ENCODE peak calls at places on chromosomes 11 and 22, in nine cellular contexts. Q is GM23338, B is heart right ventricle, L is osteocyte, O is endothelial cell, T is AG04449, N is tibial artery, P is body of pancreas, Z is heart left ventricle. R is an unnamed sample.

GRCh38 chr11:120219935-120220746 is 9.3 kb downstream of the OAF start:
- DNase-seq in O (no peak), Q (no peak), B (no peak), N (no peak), T (no peak), L (no peak), P (no peak), Z (no peak), R (peak)

GRCh38 chr11:117171007-117171647 is 7.4 kb upstream of the SIDT2 start:
- DNase-seq in L (no peak), Z (no peak), B (no peak), N (no peak), P (no peak), O (no peak), Q (no peak), T (no peak), R (no peak)

GRCh38 chr22:38924197-38924952 is 33.0 kb upstream of the APOBEC3A start:
- DNase-seq in Z (peak), B (peak), T (peak), L (peak), Q (no peak), N (peak), P (peak), O (no peak), R (peak)

GRCh38 chr11:61749607-61750217 is 2.7 kb upstream of the MYRF start:
- DNase-seq in L (no peak), Z (no peak), B (no peak), P (no peak), Q (peak), O (no peak), N (no peak), T (no peak), R (no peak)

GRCh38 chr11:9095421-9095820 is 4.0 kb upstream of the SCUBE2 start:
- DNase-seq in T (no peak), L (no peak), Z (no peak), P (no peak), O (peak), B (no peak), N (no peak), Q (peak), R (no peak)

GRCh38 chr11:121741954-121742361 is 289.2 kb upstream of the SORL1-AS1 start:
- DNase-seq in T (no peak), O (no peak), Q (no peak), N (peak), B (peak), Z (peak), L (no peak), P (peak), R (peak)

GRCh38 chr11:119933164-119933563 is 204.2 kb upstream of the NECTIN1 start:
- DNase-seq in Q (no peak), Z (no peak), P (no peak), N (no peak), L (no peak), O (no peak), T (no peak), B (no peak), R (no peak)

GRCh38 chr11:34651551-34651950 is 30.7 kb downstream of the EHF start:
- DNase-seq in T (no peak), N (no peak), L (no peak), P (no peak), B (no peak), O (no peak), Q (peak), Z (no peak), R (no peak)

GRCh38 chr22:49052023-49052538 is 775.6 kb downstream of the BRD1 start:
- DNase-seq in Q (no peak), L (no peak), T (no peak), Z (no peak), O (no peak), B (no peak), P (no peak), N (peak), R (no peak)

GRCh38 chr11:103494491-103494890 is 385.3 kb downstream of the DYNC2H1 start:
- DNase-seq in B (peak), O (no peak), N (no peak), Q (no peak), T (no peak), L (no peak), Z (no peak), P (no peak), R (no peak)

GRCh38 chr22:32326647-32327046 is 31.0 kb upstream of the RFPL3 start:
- DNase-seq in N (no peak), Z (no peak), L (peak), B (no peak), O (no peak), P (no peak), Q (no peak), T (no peak), R (no peak)

DNA sequence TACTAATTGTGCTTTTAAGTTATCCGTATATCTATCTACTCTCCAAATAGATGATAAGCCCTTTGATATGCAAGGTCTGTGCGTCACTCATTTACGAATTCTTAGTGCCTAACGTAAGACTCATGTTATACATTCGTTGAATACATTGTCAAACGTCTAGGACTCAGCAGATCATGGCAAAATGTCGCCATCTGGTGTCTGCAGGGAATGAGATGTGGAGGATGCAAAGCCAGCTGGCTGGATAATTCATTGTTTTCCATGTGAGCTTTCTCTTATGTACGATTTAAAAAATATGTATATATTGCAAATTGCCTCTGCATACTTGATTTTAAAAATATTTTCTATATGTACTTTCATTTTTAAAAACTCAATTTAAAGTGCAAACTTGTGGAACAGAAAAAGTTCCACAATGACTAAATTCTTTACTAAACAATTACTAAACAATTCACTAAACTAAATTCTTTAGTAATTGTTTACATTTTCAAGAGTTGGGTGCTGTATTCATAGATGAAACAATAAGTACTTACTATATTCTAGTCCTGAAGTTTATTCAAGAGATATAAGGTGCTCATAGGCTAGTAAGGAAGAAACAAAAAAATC is 33.8 kb downstream of the ZNF202 start:
- DNase-seq in Z (peak), T (peak), Q (peak), P (peak), B (peak), O (peak), L (no peak), N (no peak), R (peak)
- TF ChIP-seq CTCF in Z (peak), T (peak), Q (peak), P (peak), B (peak), O (peak), L (peak), N (no peak), R (peak)

GRCh38 chr11:46522682-46523281 is 71.0 kb downstream of the AMBRA1 start:
- DNase-seq in Z (no peak), O (no peak), L (no peak), N (no peak), P (no peak), T (no peak), B (no peak), Q (no peak), R (no peak)
- TF ChIP-seq CTCF in Z (no peak), O (no peak), L (no peak), N (no peak), P (no peak), T (no peak), B (no peak), Q (no peak), R (no peak)

GRCh38 chr22:44979154-44979553 is 30.7 kb downstream of the PHF21B start:
- DNase-seq in P (no peak), Z (no peak), O (no peak), Q (no peak), B (no peak), T (no peak), N (no peak), L (no peak), R (no peak)

GRCh38 chr22:44972363-44973083 is 37.3 kb downstream of the PHF21B start:
- DNase-seq in L (no peak), P (no peak), Z (no peak), O (no peak), B (no peak), T (no peak), Q (no peak), N (no peak), R (no peak)

GRCh38 chr22:44973829-44974228 is 36.0 kb downstream of the PHF21B start:
- DNase-seq in L (no peak), T (no peak), O (no peak), Z (no peak), P (no peak), Q (no peak), N (no peak), B (no peak), R (no peak)

GRCh38 chr22:44971651-44972362 is 38.0 kb downstream of the PHF21B start:
- DNase-seq in Z (no peak), T (no peak), P (no peak), B (no peak), L (no peak), N (no peak), Q (no peak), O (no peak), R (no peak)

DNA sequence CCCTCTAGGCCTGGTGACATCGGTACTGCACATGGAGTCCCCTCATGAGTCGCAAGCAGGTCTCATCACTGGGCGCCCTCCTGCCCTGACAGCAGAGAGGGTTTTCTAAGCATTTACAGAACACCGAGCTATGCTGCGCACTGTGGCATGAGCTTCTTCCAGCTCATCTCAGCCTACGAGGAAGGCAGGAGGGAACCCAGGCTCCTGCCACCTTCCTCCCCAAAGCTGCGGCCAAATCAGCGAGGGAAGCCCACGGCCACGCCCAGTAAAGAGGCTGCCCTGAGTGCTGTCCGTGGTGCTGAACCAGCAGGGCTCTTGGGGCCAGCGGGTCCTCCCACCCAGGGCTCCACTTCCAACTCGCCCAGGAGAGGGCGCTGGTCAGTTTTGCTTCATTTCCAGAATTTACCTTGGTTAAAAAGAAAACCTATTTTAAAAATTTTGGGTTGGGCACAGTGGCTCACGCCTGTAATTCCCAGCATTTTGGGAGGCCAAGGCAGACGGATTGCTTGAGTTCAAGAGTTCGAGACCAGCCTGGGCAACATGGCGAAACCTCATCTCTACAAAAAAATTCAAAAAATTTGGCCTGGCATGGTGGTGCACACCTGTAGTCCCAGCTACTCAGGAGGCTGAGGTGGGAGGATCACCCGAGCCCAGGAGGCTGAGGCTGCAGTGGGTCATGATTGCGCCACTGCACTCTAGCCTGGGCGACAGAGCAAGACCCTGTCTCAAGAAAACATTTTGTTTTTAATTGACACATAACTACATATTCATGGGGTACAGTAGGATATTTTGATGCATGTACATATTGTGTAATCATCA is 34.2 kb downstream of the PHF21B start:
- DNase-seq in P (peak), T (peak), Z (peak), L (peak), O (peak), N (peak), B (peak), Q (peak), R (peak)
- TF ChIP-seq CTCF in P (peak), T (peak), Z (peak), L (peak), O (peak), N (peak), B (peak), Q (peak), R (peak)

DNA sequence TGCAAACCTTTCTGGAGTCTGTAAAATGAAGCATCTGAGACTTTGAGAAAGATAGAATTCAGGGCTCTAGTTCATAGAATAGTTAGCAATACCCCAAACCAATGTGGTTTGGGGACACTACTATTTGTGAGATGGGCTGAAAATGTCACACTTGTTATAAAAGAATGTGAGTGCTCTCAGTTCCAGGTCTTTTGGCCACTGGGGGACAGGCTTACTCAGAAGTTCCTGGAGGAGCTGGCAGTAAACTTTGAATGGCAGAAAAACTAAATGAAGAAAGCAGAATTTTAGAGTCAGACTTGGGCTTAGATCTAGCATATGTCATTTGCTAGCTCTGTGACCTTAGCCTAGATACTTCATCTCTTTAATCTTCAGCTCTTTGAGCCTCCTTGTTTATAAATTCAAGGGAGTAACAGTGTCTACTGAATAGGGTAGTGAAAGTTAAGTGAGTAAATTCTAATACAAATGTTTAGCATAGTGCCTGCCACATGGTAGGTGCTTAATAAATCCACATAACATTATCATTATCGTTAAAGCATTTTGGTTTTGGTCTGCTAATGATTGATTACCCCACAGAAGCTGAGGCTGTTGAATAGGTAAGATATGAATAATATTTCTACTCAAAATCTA is 3.7 kb downstream of the LYVE1 start:
- DNase-seq in Z (no peak), Q (no peak), O (no peak), B (no peak), P (no peak), L (no peak), T (no peak), N (no peak), R (no peak)
- TF ChIP-seq CTCF in Z (peak), Q (peak), O (no peak), B (peak), P (no peak), L (peak), T (peak), N (peak), R (peak)

GRCh38 chr11:112004389-112004788 is 20.8 kb upstream of the DLAT start:
- DNase-seq in Q (peak), P (no peak), N (no peak), B (no peak), T (no peak), Z (no peak), O (peak), L (no peak), R (no peak)
- TF ChIP-seq CTCF in Q (peak), P (no peak), N (no peak), B (no peak), T (peak), Z (peak), O (peak), L (peak), R (peak)

GRCh38 chr11:78147807-78148206 is 8.4 kb upstream of the ALG8 start:
- DNase-seq in Q (no peak), N (no peak), B (no peak), P (no peak), O (no peak), Z (no peak), L (no peak), T (no peak), R (no peak)

GRCh38 chr11:78150754-78151153 is 11.3 kb upstream of the ALG8 start:
- DNase-seq in N (no peak), T (no peak), P (no peak), L (no peak), Q (no peak), B (no peak), O (no peak), Z (no peak), R (no peak)

GRCh38 chr11:78151804-78152203 is 12.4 kb upstream of the ALG8 start:
- DNase-seq in Q (no peak), O (no peak), T (no peak), N (no peak), P (no peak), L (no peak), Z (no peak), B (no peak), R (no peak)

GRCh38 chr11:78150346-78150745 is 10.9 kb upstream of the ALG8 start:
- DNase-seq in N (no peak), T (no peak), Q (no peak), L (no peak), B (no peak), P (no peak), Z (no peak), O (no peak), R (no peak)

DNA sequence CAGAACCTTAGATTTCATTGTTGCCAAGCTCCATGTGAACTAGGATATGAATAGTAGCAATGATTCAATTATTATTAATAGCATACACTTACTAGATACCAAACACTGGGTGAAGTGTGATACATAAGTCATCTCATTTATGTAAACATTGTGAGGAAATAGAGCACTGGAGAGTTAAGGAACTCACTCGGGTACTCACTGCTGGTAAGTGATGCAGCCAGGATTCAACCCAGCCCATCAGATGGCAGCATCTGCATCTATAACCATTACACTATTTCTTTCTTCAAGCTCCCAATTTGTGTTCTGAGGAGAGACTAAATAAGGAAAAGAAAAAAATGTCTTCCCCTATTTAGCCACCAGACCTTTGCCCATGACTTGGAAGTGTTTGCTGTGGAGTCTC is 10.2 kb upstream of the ALG8 start:
- DNase-seq in P (no peak), L (no peak), Z (no peak), Q (no peak), N (peak), T (peak), O (no peak), B (no peak), R (no peak)
- TF ChIP-seq CTCF in P (no peak), L (peak), Z (peak), Q (peak), N (peak), T (peak), O (no peak), B (no peak), R (peak)

GRCh38 chr22:35547993-35548761 is 7.5 kb downstream of the RASD2 start:
- DNase-seq in B (no peak), N (no peak), O (no peak), L (no peak), Q (peak), Z (no peak), P (no peak), T (no peak), R (no peak)
- TF ChIP-seq CTCF in B (no peak), N (no peak), O (no peak), L (peak), Q (peak), Z (no peak), P (no peak), T (no peak), R (no peak)

R was measured in left ventricle myocardium inferior.